ENCODE peak calls at places on chromosomes 11 and 22, in nine cellular contexts. One of them, this sample, is unnamed.

GRCh38 chr11:83933008-83933407 is 646.8 kb upstream of the CCDC90B start:
- DNase-seq in GM12864: no peak
- DNase-seq in AG04450: no peak
- DNase-seq in PC-9: no peak
- DNase-seq in breast epithelium: no peak
- DNase-seq in heart left ventricle: no peak
- DNase-seq in WERI-Rb-1: no peak
- DNase-seq in CD8-positive, alpha-beta T cell: no peak
- DNase-seq in hepatocyte: no peak
- DNase-seq in this sample: no peak

GRCh38 chr11:44713022-44713421 is 13.7 kb upstream of the TSPAN18 start:
- DNase-seq in hepatocyte: no peak
- DNase-seq in WERI-Rb-1: no peak
- DNase-seq in heart left ventricle: no peak
- DNase-seq in PC-9: no peak
- DNase-seq in breast epithelium: no peak
- DNase-seq in CD8-positive, alpha-beta T cell: no peak
- DNase-seq in AG04450: no peak
- DNase-seq in GM12864: no peak
- DNase-seq in this sample: no peak

GRCh38 chr11:126357055-126357962 is 1.8 kb downstream of the ST3GAL4 start:
- DNase-seq in hepatocyte: no peak
- DNase-seq in heart left ventricle: no peak
- DNase-seq in breast epithelium: no peak
- DNase-seq in GM12864: no peak
- DNase-seq in PC-9: peak; percentile 25
- DNase-seq in CD8-positive, alpha-beta T cell: no peak
- DNase-seq in WERI-Rb-1: no peak
- DNase-seq in AG04450: no peak
- DNase-seq in this sample: no peak

GRCh38 chr11:92826136-92826535 is 143.3 kb upstream of the MTNR1B start:
- DNase-seq in breast epithelium: no peak
- DNase-seq in hepatocyte: no peak
- DNase-seq in WERI-Rb-1: no peak
- DNase-seq in PC-9: peak; percentile 52
- DNase-seq in GM12864: no peak
- DNase-seq in AG04450: no peak
- DNase-seq in heart left ventricle: no peak
- DNase-seq in CD8-positive, alpha-beta T cell: no peak
- DNase-seq in this sample: peak; percentile 31

GRCh38 chr11:45585205-45585604 is 80.2 kb downstream of the CHST1 start:
- DNase-seq in CD8-positive, alpha-beta T cell: no peak
- DNase-seq in WERI-Rb-1: no peak
- DNase-seq in heart left ventricle: no peak
- DNase-seq in AG04450: no peak
- DNase-seq in GM12864: no peak
- DNase-seq in hepatocyte: no peak
- DNase-seq in PC-9: no peak
- DNase-seq in breast epithelium: no peak
- DNase-seq in this sample: no peak

GRCh38 chr11:24585192-24585591 is 88.3 kb downstream of the LUZP2 start:
- DNase-seq in AG04450: no peak
- DNase-seq in hepatocyte: no peak
- DNase-seq in breast epithelium: no peak
- DNase-seq in WERI-Rb-1: no peak
- DNase-seq in heart left ventricle: no peak
- DNase-seq in GM12864: no peak
- DNase-seq in CD8-positive, alpha-beta T cell: no peak
- DNase-seq in PC-9: no peak
- DNase-seq in this sample: no peak

GRCh38 chr22:29083576-29084566 is 11.0 kb downstream of the KREMEN1 start:
- DNase-seq in CD8-positive, alpha-beta T cell: no peak
- DNase-seq in GM12864: no peak
- DNase-seq in breast epithelium: no peak
- DNase-seq in heart left ventricle: no peak
- DNase-seq in WERI-Rb-1: no peak
- DNase-seq in PC-9: no peak
- DNase-seq in hepatocyte: no peak
- DNase-seq in AG04450: no peak
- DNase-seq in this sample: no peak

GRCh38 chr11:64729851-64730382 is 6.9 kb upstream of the NRXN2 start:
- DNase-seq in AG04450: no peak
- DNase-seq in GM12864: no peak
- DNase-seq in PC-9: no peak
- DNase-seq in CD8-positive, alpha-beta T cell: no peak
- DNase-seq in breast epithelium: no peak
- DNase-seq in hepatocyte: peak; percentile 53
- DNase-seq in WERI-Rb-1: no peak
- DNase-seq in heart left ventricle: no peak
- DNase-seq in this sample: no peak

GRCh38 chr11:130827697-130828377 is 88.4 kb downstream of the SNX19 start:
- DNase-seq in WERI-Rb-1: peak; percentile 81
- DNase-seq in PC-9: peak; percentile 55
- DNase-seq in AG04450: peak; percentile 43
- DNase-seq in breast epithelium: no peak
- DNase-seq in heart left ventricle: peak; percentile 86
- DNase-seq in hepatocyte: peak; percentile 87
- DNase-seq in GM12864: no peak
- DNase-seq in CD8-positive, alpha-beta T cell: no peak
- DNase-seq in this sample: no peak

GRCh38 chr22:49259870-49260615 is 567.6 kb downstream of the BRD1 start:
- DNase-seq in AG04450: no peak
- DNase-seq in GM12864: no peak
- DNase-seq in WERI-Rb-1: no peak
- DNase-seq in hepatocyte: no peak
- DNase-seq in heart left ventricle: no peak
- DNase-seq in CD8-positive, alpha-beta T cell: no peak
- DNase-seq in PC-9: no peak
- DNase-seq in breast epithelium: no peak
- DNase-seq in this sample: no peak

GRCh38 chr22:49999901-50000586 is 12.5 kb downstream of the IL17REL start:
- DNase-seq in AG04450: no peak
- DNase-seq in PC-9: no peak
- DNase-seq in GM12864: no peak
- DNase-seq in CD8-positive, alpha-beta T cell: no peak
- DNase-seq in WERI-Rb-1: no peak
- DNase-seq in breast epithelium: no peak
- DNase-seq in hepatocyte: no peak
- DNase-seq in heart left ventricle: no peak
- DNase-seq in this sample: no peak

GRCh38 chr11:115912484-115912945 is 408.3 kb upstream of the CADM1 start:
- DNase-seq in WERI-Rb-1: peak; percentile 25
- DNase-seq in heart left ventricle: no peak
- DNase-seq in GM12864: no peak
- DNase-seq in CD8-positive, alpha-beta T cell: no peak
- DNase-seq in breast epithelium: no peak
- DNase-seq in AG04450: no peak
- DNase-seq in hepatocyte: peak; percentile 48
- DNase-seq in PC-9: no peak
- DNase-seq in this sample: no peak
- TF ChIP-seq CTCF in WERI-Rb-1: peak; percentile 49
- TF ChIP-seq CTCF in heart left ventricle: no peak
- TF ChIP-seq CTCF in GM12864: peak; percentile 64
- TF ChIP-seq CTCF in CD8-positive, alpha-beta T cell: no peak
- TF ChIP-seq CTCF in breast epithelium: no peak
- TF ChIP-seq CTCF in AG04450: peak; percentile 54
- TF ChIP-seq CTCF in hepatocyte: peak; percentile 51
- TF ChIP-seq CTCF in PC-9: no peak
- TF ChIP-seq CTCF in this sample: no peak

DNA sequence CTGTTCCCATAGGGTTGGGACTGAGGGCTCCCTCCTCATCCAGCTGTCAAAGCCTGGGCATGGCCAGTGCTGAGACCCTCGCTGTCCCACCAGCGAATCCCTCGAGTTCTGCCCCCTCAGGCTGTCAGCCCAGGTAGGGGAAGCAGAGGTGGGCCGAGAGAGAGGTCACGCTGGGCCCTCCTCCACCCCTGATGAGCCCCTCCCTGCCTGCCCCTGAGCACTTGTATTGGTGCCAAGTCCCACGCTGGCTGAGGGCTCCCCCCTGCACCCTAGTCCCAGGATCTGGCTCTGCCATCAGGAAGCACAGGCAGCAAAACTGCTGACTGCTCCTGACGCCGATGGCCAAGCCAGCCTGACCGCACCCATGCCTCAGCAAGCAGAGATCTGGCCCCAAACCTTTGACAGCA is 3.3 kb downstream of the PRR33 start:
- DNase-seq in AG04450: no peak
- DNase-seq in GM12864: no peak
- DNase-seq in PC-9: no peak
- DNase-seq in WERI-Rb-1: no peak
- DNase-seq in breast epithelium: no peak
- DNase-seq in hepatocyte: no peak
- DNase-seq in CD8-positive, alpha-beta T cell: no peak
- DNase-seq in heart left ventricle: peak; percentile 24
- DNase-seq in this sample: no peak
- H3K4me3 ChIP-seq in AG04450: no peak overlapping the region
- H3K4me3 ChIP-seq in GM12864: no peak overlapping the region
- H3K4me3 ChIP-seq in PC-9: no peak overlapping the region
- H3K4me3 ChIP-seq in WERI-Rb-1: no peak overlapping the region
- H3K4me3 ChIP-seq in breast epithelium: no peak overlapping the region
- H3K4me3 ChIP-seq in hepatocyte: no peak overlapping the region
- H3K4me3 ChIP-seq in CD8-positive, alpha-beta T cell: no peak overlapping the region
- H3K4me3 ChIP-seq in heart left ventricle: no peak overlapping the region
- H3K4me3 ChIP-seq in this sample: no peak overlapping the region

DNA sequence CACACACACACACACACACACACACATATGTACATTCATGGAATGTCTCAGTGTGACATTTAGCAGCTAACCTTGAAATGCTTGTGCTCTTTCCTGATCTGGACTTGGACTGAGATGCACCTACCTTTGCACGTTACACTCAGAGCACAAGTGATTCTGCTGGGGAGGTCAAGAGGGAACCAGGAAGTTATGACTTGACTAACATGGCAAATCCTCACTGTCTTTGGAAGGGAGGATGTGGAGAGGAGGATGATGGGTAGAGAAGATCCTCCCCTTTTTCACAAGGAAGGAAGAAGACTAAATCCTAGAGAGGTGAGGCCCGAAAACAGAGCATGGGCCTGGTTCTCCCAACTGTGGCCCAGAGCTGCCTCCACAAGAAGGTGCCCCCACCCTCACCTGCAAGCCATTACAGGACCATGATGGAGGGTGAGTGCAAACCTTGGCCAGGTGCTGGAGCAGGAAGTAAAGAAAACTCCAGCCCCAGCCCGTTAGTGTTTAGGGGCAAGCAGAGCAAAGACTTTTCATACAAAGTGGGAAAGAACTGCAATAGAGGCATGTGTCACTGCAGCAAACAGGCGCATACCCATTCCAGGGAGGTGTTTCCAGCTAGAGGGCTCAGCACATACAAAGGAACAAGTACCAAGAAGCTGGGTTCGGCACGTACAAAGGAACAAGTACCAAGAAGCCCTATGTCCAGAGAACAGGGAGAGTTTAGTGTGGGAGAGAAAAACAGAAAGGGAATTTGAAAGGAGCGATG is 26.4 kb downstream of the SCN4B start:
- DNase-seq in AG04450: no peak
- DNase-seq in heart left ventricle: no peak
- DNase-seq in CD8-positive, alpha-beta T cell: no peak
- DNase-seq in GM12864: no peak
- DNase-seq in hepatocyte: no peak
- DNase-seq in PC-9: peak; percentile 58
- DNase-seq in WERI-Rb-1: no peak
- DNase-seq in breast epithelium: no peak
- DNase-seq in this sample: no peak
- TF ChIP-seq CTCF in AG04450: no peak
- TF ChIP-seq CTCF in heart left ventricle: no peak
- TF ChIP-seq CTCF in CD8-positive, alpha-beta T cell: no peak
- TF ChIP-seq CTCF in GM12864: no peak
- TF ChIP-seq CTCF in hepatocyte: no peak
- TF ChIP-seq CTCF in PC-9: no peak
- TF ChIP-seq CTCF in WERI-Rb-1: no peak
- TF ChIP-seq CTCF in breast epithelium: no peak
- TF ChIP-seq CTCF in this sample: no peak

DNA sequence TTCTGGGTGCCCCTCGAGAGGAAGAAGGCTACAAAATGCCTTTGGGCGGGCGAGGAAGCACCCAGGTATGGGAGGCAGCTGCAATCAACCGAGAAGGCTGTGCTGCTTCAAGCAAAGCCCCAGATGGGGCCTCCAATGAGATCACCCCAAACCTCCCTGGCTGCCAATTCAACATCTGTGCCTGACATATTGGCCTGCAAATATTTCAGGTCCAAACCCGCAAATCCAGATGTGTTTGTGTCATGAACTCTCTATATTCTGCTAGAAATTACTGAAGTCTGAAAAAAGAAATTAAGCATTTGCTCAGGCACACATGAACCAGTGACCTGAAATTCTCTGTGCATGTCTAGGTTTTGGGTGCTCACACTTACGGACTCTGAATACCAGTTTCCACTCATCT is 78.8 kb upstream of the RCN1 start:
- DNase-seq in breast epithelium: no peak
- DNase-seq in PC-9: no peak
- DNase-seq in CD8-positive, alpha-beta T cell: no peak
- DNase-seq in WERI-Rb-1: no peak
- DNase-seq in GM12864: no peak
- DNase-seq in hepatocyte: no peak
- DNase-seq in heart left ventricle: no peak
- DNase-seq in AG04450: no peak
- DNase-seq in this sample: no peak
- H3K4me3 ChIP-seq in breast epithelium: no peak overlapping the region
- H3K4me3 ChIP-seq in PC-9: no peak overlapping the region
- H3K4me3 ChIP-seq in CD8-positive, alpha-beta T cell: no peak overlapping the region
- H3K4me3 ChIP-seq in WERI-Rb-1: no peak overlapping the region
- H3K4me3 ChIP-seq in GM12864: no peak overlapping the region
- H3K4me3 ChIP-seq in hepatocyte: no peak overlapping the region
- H3K4me3 ChIP-seq in heart left ventricle: no peak overlapping the region
- H3K4me3 ChIP-seq in AG04450: no peak overlapping the region
- H3K4me3 ChIP-seq in this sample: no peak overlapping the region

DNA sequence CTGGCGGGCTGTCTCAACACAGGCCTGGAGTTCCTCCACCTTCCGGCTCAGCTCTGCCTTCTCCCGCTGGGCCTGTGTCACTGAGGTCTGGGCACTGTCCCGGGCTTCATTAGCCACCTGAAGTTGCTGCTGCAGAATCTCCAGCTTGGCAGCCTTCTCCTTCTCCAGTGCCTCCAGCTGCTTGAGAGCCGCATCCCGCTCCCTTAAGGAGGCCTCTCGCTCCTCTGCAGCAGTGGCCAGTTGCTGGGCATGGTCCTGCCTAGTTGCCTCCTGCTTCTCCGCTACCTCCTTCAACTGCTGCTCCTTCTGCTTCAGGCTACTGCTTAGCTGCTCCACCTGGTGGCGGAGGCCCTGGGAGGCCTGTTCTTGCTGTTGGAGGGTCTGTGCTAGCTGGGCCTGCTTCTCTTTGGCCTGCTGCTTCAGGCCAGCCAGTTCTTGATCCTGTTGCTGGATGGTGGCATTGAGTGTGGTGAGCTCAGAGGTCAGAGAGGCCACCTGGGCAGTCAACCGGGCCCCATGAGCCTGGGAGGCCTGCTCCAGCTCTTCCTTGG is 16.9 kb downstream of the IL18BP start:
- DNase-seq in CD8-positive, alpha-beta T cell: no peak
- DNase-seq in GM12864: no peak
- DNase-seq in heart left ventricle: no peak
- DNase-seq in AG04450: no peak
- DNase-seq in breast epithelium: no peak
- DNase-seq in WERI-Rb-1: peak; percentile 53
- DNase-seq in PC-9: no peak
- DNase-seq in hepatocyte: peak; percentile 44
- DNase-seq in this sample: no peak
- TF ChIP-seq CTCF in CD8-positive, alpha-beta T cell: no peak
- TF ChIP-seq CTCF in GM12864: peak; percentile 51
- TF ChIP-seq CTCF in heart left ventricle: no peak
- TF ChIP-seq CTCF in AG04450: peak; percentile 48
- TF ChIP-seq CTCF in breast epithelium: no peak
- TF ChIP-seq CTCF in WERI-Rb-1: peak; percentile 72
- TF ChIP-seq CTCF in PC-9: peak; percentile 36
- TF ChIP-seq CTCF in hepatocyte: peak; percentile 26
- TF ChIP-seq CTCF in this sample: peak; percentile 55

GRCh38 chr11:57787920-57788716 is 26.5 kb downstream of the CTNND1 start:
- DNase-seq in AG04450: no peak
- DNase-seq in WERI-Rb-1: no peak
- DNase-seq in CD8-positive, alpha-beta T cell: no peak
- DNase-seq in PC-9: no peak
- DNase-seq in GM12864: no peak
- DNase-seq in breast epithelium: peak; percentile 70
- DNase-seq in heart left ventricle: no peak
- DNase-seq in hepatocyte: no peak
- DNase-seq in this sample: no peak
- H3K4me3 ChIP-seq in AG04450: no peak overlapping the region
- H3K4me3 ChIP-seq in WERI-Rb-1: no peak overlapping the region
- H3K4me3 ChIP-seq in CD8-positive, alpha-beta T cell: no peak overlapping the region
- H3K4me3 ChIP-seq in PC-9: no peak overlapping the region
- H3K4me3 ChIP-seq in GM12864: no peak overlapping the region
- H3K4me3 ChIP-seq in breast epithelium: no peak overlapping the region
- H3K4me3 ChIP-seq in heart left ventricle: no peak overlapping the region
- H3K4me3 ChIP-seq in hepatocyte: no peak overlapping the region
- H3K4me3 ChIP-seq in this sample: no peak overlapping the region

This sample was measured in BJ.